ENCODE peak calls at places on chromosomes 2 and 18, in nine cellular contexts. U is lung, Y is B cell, W is choroid plexus epithelial cell, D is Calu3, F is AG04450, R is heart right ventricle, J is coronary artery, P is upper lobe of right lung. X is an unnamed sample.

GRCh38 chr2:241609859-241610793 is 26.8 kb downstream of the THAP4 start:
- DNase-seq in D (peak; percentile 94), U (peak; percentile 89), J (peak; percentile 90), R (peak; percentile 87), W (peak; percentile 78), Y (peak; percentile 95), F (peak; percentile 32), P (peak; percentile 96), X (no peak)

GRCh38 chr2:85143463-85144082 is 10.4 kb downstream of the TCF7L1 start:
- DNase-seq in F (no peak), P (no peak), J (no peak), Y (no peak), W (no peak), U (peak; percentile 40), D (no peak), R (no peak), X (no peak)

GRCh38 chr18:49560277-49561126 is 1.4 kb upstream of the LIPG start:
- DNase-seq in J (no peak), W (no peak), P (peak; percentile 66), R (no peak), Y (no peak), D (peak; percentile 57), U (no peak), F (no peak), X (no peak)

GRCh38 chr2:36362291-36362690 is 6.7 kb downstream of the CRIM1 start:
- DNase-seq in W (peak; percentile 78), U (no peak), R (no peak), Y (no peak), D (no peak), P (no peak), J (no peak), F (no peak), X (no peak)

GRCh38 chr2:62296833-62297641 is 101.1 kb downstream of the B3GNT2 start:
- DNase-seq in U (no peak), P (no peak), D (no peak), F (no peak), W (no peak), Y (no peak), R (no peak), J (no peak), X (no peak)

GRCh38 chr2:77977486-77978063 is 455.4 kb upstream of the LRRTM4 start:
- DNase-seq in U (no peak), Y (no peak), F (no peak), D (no peak), W (no peak), P (no peak), J (no peak), R (no peak), X (no peak)

GRCh38 chr2:209593930-209594329 is 170.1 kb downstream of the MAP2 start:
- DNase-seq in R (no peak), D (no peak), P (no peak), W (no peak), U (no peak), F (no peak), Y (no peak), J (no peak), X (no peak)

GRCh38 chr2:1972428-1972827 is 228.1 kb upstream of the PXDN start:
- DNase-seq in J (no peak), W (peak; percentile 94), R (no peak), U (no peak), F (no peak), Y (no peak), D (no peak), P (no peak), X (peak; percentile 91)

GRCh38 chr18:12420831-12421421 is 13.2 kb downstream of the PRELID3A start:
- DNase-seq in W (no peak), J (no peak), F (no peak), P (no peak), U (no peak), D (no peak), Y (no peak), R (no peak), X (no peak)
- TF ChIP-seq CTCF in W (no peak), J (no peak), F (no peak), P (no peak), U (no peak), D (no peak), Y (no peak), R (no peak), X (no peak)

GRCh38 chr2:74834806-74835755 is 1.2 kb downstream of the HK2 start:
- DNase-seq in F (no peak), W (no peak), J (no peak), U (peak; percentile 63), R (peak; percentile 27), Y (peak; percentile 68), P (peak; percentile 88), D (peak; percentile 73), X (no peak)
- TF ChIP-seq CTCF in F (no peak), W (no peak), J (no peak), U (no peak), R (no peak), Y (no peak), P (no peak), D (no peak), X (no peak)

GRCh38 chr2:5915926-5916325 is 223.7 kb downstream of the SOX11 start:
- DNase-seq in F (peak; percentile 16), U (peak; percentile 41), P (no peak), D (peak; percentile 38), Y (no peak), W (peak; percentile 32), J (no peak), R (no peak), X (no peak)
- TF ChIP-seq CTCF in F (peak; percentile 73), U (peak; percentile 1), P (peak; percentile 45), D (no peak), Y (no peak), W (peak; percentile 63), J (no peak), R (no peak), X (peak; percentile 39)

GRCh38 chr2:65638438-65638837 is 206.0 kb upstream of the SPRED2 start:
- DNase-seq in W (no peak), R (no peak), Y (no peak), U (no peak), D (peak; percentile 11), J (no peak), P (no peak), F (no peak), X (no peak)
- TF ChIP-seq CTCF in W (peak; percentile 10), R (no peak), Y (no peak), U (no peak), D (peak; percentile 18), J (no peak), P (no peak), F (peak; percentile 12), X (no peak)

GRCh38 chr2:168348076-168348475 is 100.7 kb upstream of the STK39 start:
- DNase-seq in J (no peak), U (no peak), W (peak; percentile 81), P (no peak), Y (peak; percentile 14), R (peak; percentile 18), F (peak; percentile 8), D (peak; percentile 66), X (no peak)
- TF ChIP-seq CTCF in J (no peak), U (no peak), W (peak; percentile 83), P (peak; percentile 34), Y (peak; percentile 31), R (no peak), F (peak; percentile 68), D (peak; percentile 49), X (peak; percentile 53)

GRCh38 chr18:47109720-47110119 is 40.6 kb downstream of the HDHD2 start:
- DNase-seq in P (no peak), D (no peak), J (no peak), R (no peak), F (no peak), W (no peak), U (no peak), Y (no peak), X (no peak)

GRCh38 chr18:47113796-47114540 is 36.3 kb downstream of the HDHD2 start:
- DNase-seq in D (no peak), J (no peak), W (no peak), R (no peak), P (no peak), Y (no peak), F (no peak), U (no peak), X (no peak)

GRCh38 chr18:47110875-47111274 is 39.4 kb downstream of the HDHD2 start:
- DNase-seq in J (no peak), Y (no peak), P (no peak), F (no peak), D (no peak), R (no peak), U (no peak), W (no peak), X (no peak)

GRCh38 chr18:47108373-47108772 is 41.9 kb downstream of the HDHD2 start:
- DNase-seq in W (no peak), U (no peak), P (no peak), F (no peak), J (no peak), D (no peak), R (no peak), Y (no peak), X (no peak)

DNA sequence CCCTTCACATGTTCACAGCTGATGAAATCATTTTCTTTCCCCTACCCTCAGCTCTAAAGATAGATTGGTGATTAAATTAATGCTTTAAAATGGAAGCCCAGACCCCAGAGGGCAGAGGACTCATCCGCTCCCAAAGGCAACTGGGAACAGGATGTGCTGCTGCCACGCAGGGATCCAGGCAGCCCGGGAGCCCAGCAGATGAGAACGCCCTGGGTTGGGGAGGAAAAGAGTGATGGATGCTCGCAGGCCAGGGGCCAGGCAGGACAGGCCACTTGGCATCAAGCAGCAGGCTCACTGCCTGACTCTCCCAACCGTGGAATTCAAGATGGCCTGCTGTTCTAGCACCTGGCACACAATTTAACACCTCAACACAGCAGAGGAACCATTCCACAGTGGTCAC is 41.3 kb downstream of the HDHD2 start:
- DNase-seq in P (no peak), U (no peak), J (no peak), F (no peak), W (no peak), D (no peak), Y (no peak), R (no peak), X (no peak)
- TF ChIP-seq CTCF in P (no peak), U (no peak), J (no peak), F (no peak), W (no peak), D (no peak), Y (no peak), R (no peak), X (no peak)

DNA sequence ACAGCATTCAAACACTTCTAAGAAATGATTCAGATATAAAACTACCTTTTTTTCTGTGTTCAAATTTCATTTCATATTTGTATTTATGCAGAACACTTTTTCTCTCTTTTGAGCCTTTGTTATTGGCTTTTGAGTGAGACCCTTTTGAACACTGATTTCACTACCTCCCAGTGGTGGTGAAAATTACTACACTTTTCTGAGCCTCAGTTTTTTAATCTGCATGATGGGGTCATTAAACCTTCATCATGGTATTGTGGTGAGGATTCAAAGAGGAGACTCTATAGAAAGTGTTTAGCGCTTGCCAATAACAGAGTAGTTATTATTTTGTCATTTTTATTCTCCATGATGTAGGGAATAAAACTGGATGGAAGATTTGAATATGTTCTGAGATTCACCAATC is 169.8 kb downstream of the THSD7B start:
- DNase-seq in D (no peak), R (no peak), W (no peak), Y (no peak), F (no peak), J (no peak), P (no peak), U (no peak), X (no peak)
- TF ChIP-seq CTCF in D (no peak), R (no peak), W (no peak), Y (no peak), F (no peak), J (no peak), P (no peak), U (no peak), X (no peak)